ENCODE peak calls at places on chromosomes 7 and 10, in six cellular contexts. T is HepG2, Z is K562, H is H1, B is HCT116, V is GM12878. Q is an unnamed sample.
A peak's percentile ranks its signal among the peaks of the same experiment; 100 is the strongest.

GRCh38 chr7:41881313-41882130 is 178.6 kb upstream of the INHBA start:
- DNase-seq in T (no peak), Z (no peak), H (no peak), B (no peak), V (peak; percentile 98), Q (no peak)

GRCh38 chr7:8724080-8724718 is 290.8 kb downstream of the NXPH1 start:
- DNase-seq in T (peak; percentile 37), Z (peak; percentile 68), H (peak; percentile 21), B (no peak), V (no peak), Q (peak; percentile 68)

GRCh38 chr7:1455241-1455939 is 3.9 kb downstream of the MICALL2 start:
- DNase-seq in T (no peak), Z (no peak), H (no peak), B (peak; percentile 63), V (no peak), Q (no peak)

GRCh38 chr7:134891262-134892001 is 94.9 kb upstream of the AGBL3 start:
- DNase-seq in T (peak; percentile 98), Z (no peak), H (peak; percentile 25), B (peak; percentile 94), V (no peak), Q (peak; percentile 15)

GRCh38 chr10:114311496-114312195 is 72.6 kb downstream of the VWA2 start:
- DNase-seq in T (no peak), Z (no peak), H (no peak), B (no peak), V (no peak), Q (no peak)

GRCh38 chr10:89609730-89610393 is 35.2 kb downstream of the PANK1 start:
- DNase-seq in T (peak; percentile 22), Z (peak; percentile 8), H (no peak), B (no peak), V (peak; percentile 37), Q (no peak)

GRCh38 chr10:31118561-31118960 is 86.9 kb upstream of the ZNF438 start:
- DNase-seq in T (no peak), Z (no peak), H (no peak), B (no peak), V (no peak), Q (no peak)

GRCh38 chr7:159157714-159158113 is 13.0 kb upstream of the VIPR2 start:
- DNase-seq in T (no peak), Z (no peak), H (no peak), B (no peak), V (no peak), Q (no peak)

GRCh38 chr10:130301026-130301892 is 165.1 kb downstream of the GLRX3 start:
- DNase-seq in T (no peak), Z (no peak), H (no peak), B (no peak), V (no peak), Q (no peak)

GRCh38 chr10:131166486-131166885 is 145.0 kb downstream of the TCERG1L start:
- DNase-seq in T (no peak), Z (no peak), H (no peak), B (no peak), V (no peak), Q (no peak)

GRCh38 chr7:6423942-6424701 is 23.6 kb downstream of the DAGLB start:
- DNase-seq in T (no peak), Z (peak; percentile 48), H (no peak), B (no peak), V (no peak), Q (no peak)

GRCh38 chr10:22321831-22322662 is 1.1 kb downstream of the BMI1 start:
- DNase-seq in T (no peak), Z (peak; percentile 51), H (no peak), B (no peak), V (no peak), Q (no peak)

GRCh38 chr10:48932831-48933670 is 6.6 kb downstream of the LRRC18 start:
- DNase-seq in T (no peak), Z (no peak), H (no peak), B (no peak), V (no peak), Q (no peak)

GRCh38 chr10:101397140-101397539 is 43.2 kb downstream of the BTRC start:
- DNase-seq in T (peak; percentile 27), Z (peak; percentile 14), H (no peak), B (peak; percentile 6), V (no peak), Q (no peak)

GRCh38 chr7:100469227-100470044 is 5.4 kb upstream of the SPACDR start:
- DNase-seq in T (peak; percentile 51), Z (peak; percentile 92), H (no peak), B (no peak), V (no peak), Q (peak; percentile 63)

GRCh38 chr10:127299956-127300689 is 103.7 kb upstream of the INSYN2A start:
- DNase-seq in T (no peak), Z (no peak), H (no peak), B (no peak), V (no peak), Q (no peak)

GRCh38 chr10:29141761-29142160 is 147.1 kb upstream of the LYZL1 start:
- DNase-seq in T (no peak), Z (no peak), H (no peak), B (no peak), V (no peak), Q (no peak)

GRCh38 chr7:27677912-27678612 is 15.4 kb upstream of the HIBADH start:
- DNase-seq in T (peak; percentile 83), Z (peak; percentile 53), H (no peak), B (peak; percentile 87), V (no peak), Q (no peak)

GRCh38 chr10:14736600-14737081 is 38.1 kb downstream of the FAM107B start:
- DNase-seq in T (no peak), Z (no peak), H (no peak), B (no peak), V (no peak), Q (no peak)

GRCh38 chr7:156217803-156218202 is 405.5 kb upstream of the SHH start:
- DNase-seq in T (no peak), Z (no peak), H (no peak), B (no peak), V (no peak), Q (no peak)
- TF ChIP-seq ZNF274 in T (no peak), Z (no peak), H (no peak), B (no peak), V (no peak), Q (no peak)

DNA sequence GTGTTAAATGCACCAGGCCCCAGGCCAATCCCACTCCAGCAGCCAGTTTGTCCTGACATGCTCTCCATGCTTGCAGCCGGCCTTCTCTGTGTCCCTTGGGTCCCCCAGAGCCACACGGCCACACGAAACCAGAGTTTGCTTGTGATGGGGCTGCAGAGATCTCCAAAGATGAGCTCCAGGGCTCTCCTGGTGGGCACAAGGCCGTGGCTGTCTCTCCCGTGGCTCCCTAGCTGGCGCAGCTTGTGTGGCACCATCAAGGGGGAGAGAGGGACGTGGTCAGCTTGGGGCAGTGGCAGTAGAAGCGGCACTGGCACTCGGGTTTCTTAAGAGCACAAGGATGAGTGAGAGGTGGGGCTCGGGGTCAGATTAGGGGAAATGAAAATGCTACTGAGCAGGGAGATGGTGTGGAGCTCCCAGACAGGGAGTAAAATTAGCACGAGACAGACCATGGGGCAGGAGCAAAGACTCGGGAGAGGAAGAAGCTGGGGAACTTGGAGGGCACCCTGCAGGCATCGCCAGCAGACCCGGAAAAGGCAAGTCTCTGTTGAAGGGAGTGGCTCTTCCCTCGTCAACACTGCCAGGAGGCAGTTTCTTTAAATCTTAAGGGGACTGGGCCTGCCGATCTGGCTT is 572.5 kb upstream of the FOXK1 start:
- DNase-seq in T (no peak), Z (no peak), H (no peak), B (no peak), V (no peak), Q (no peak)
- TF ChIP-seq ZNF274 in T (no peak), Z (no peak), H (no peak), B (no peak), V (no peak), Q (no peak)

GRCh38 chr10:78899098-78899754 is 169.5 kb upstream of the ZMIZ1 start:
- DNase-seq in T (no peak), Z (no peak), H (no peak), B (no peak), V (no peak), Q (no peak)
- TF ChIP-seq ZNF274 in T (no peak), Z (no peak), H (no peak), B (no peak), V (no peak), Q (no peak)

DNA sequence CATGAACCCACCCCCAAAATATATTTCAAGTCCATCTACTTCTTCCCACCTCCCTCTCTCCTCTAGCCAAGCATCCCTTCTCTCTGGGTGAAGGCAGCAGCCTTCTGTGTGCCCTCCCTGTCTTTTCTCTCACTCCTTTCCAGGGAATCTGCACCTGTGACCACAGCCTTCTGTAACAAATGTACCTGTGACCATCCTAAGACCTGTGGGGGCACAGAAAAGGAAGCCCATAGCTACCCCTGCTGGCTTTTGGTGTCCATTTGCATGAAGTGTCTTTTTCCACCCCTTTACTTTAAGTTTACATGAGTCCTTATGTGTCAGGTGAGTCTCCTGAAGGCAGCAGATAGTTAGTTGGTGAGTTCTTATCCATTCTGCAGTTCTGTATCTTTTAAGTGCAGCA is 2.0 kb upstream of the TBXAS1 start:
- DNase-seq in T (no peak), Z (no peak), H (no peak), B (peak; percentile 7), V (no peak), Q (no peak)
- TF ChIP-seq ZNF274 in T (no peak), Z (no peak), H (no peak), B (no peak), V (no peak), Q (no peak)

Q was measured in NT2/D1.